ENCODE peak calls at places on chromosomes 13 and 19, in nine cellular contexts. One of them, this sample, is unnamed. For H3K9me3, the result is how much of the 10 kb centered on the place peaks cover.

GRCh38 chr19:52941941-52942370 is 18.7 kb upstream of the ZNF888 start:
- DNase-seq in MG63: peak
- DNase-seq in CD8-positive, alpha-beta T cell: no peak
- DNase-seq in Peyer's patch: peak
- DNase-seq in uterus: peak
- DNase-seq in AG04450: no peak
- DNase-seq in astrocyte: no peak
- DNase-seq in endothelial cell of umbilical vein: peak
- DNase-seq in hepatocyte: peak
- DNase-seq in this sample: peak

GRCh38 chr13:110820311-110820710 is 94.6 kb downstream of the ANKRD10 start:
- DNase-seq in MG63: no peak
- DNase-seq in CD8-positive, alpha-beta T cell: no peak
- DNase-seq in Peyer's patch: no peak
- DNase-seq in uterus: no peak
- DNase-seq in AG04450: no peak
- DNase-seq in astrocyte: no peak
- DNase-seq in endothelial cell of umbilical vein: no peak
- DNase-seq in hepatocyte: no peak
- DNase-seq in this sample: no peak

GRCh38 chr13:112010714-112011113 is 56.2 kb upstream of the SOX1 start:
- DNase-seq in MG63: no peak
- DNase-seq in CD8-positive, alpha-beta T cell: no peak
- DNase-seq in Peyer's patch: no peak
- DNase-seq in uterus: no peak
- DNase-seq in AG04450: no peak
- DNase-seq in astrocyte: no peak
- DNase-seq in endothelial cell of umbilical vein: no peak
- DNase-seq in hepatocyte: no peak
- DNase-seq in this sample: no peak

GRCh38 chr13:90246946-90247345 is 1100.5 kb upstream of the MIR17HG start:
- DNase-seq in MG63: no peak
- DNase-seq in CD8-positive, alpha-beta T cell: no peak
- DNase-seq in Peyer's patch: no peak
- DNase-seq in uterus: no peak
- DNase-seq in AG04450: no peak
- DNase-seq in astrocyte: no peak
- DNase-seq in endothelial cell of umbilical vein: no peak
- DNase-seq in hepatocyte: no peak
- DNase-seq in this sample: no peak

GRCh38 chr19:14979498-14980255 is at the start of gene SLC1A6:
- DNase-seq in MG63: peak
- DNase-seq in CD8-positive, alpha-beta T cell: no peak
- DNase-seq in Peyer's patch: no peak
- DNase-seq in uterus: no peak
- DNase-seq in AG04450: no peak
- DNase-seq in astrocyte: no peak
- DNase-seq in endothelial cell of umbilical vein: no peak
- DNase-seq in hepatocyte: peak
- DNase-seq in this sample: no peak

GRCh38 chr19:55535579-55536350 is 1.2 kb downstream of the SBK2 start:
- DNase-seq in MG63: no peak
- DNase-seq in CD8-positive, alpha-beta T cell: no peak
- DNase-seq in Peyer's patch: no peak
- DNase-seq in uterus: no peak
- DNase-seq in AG04450: no peak
- DNase-seq in astrocyte: no peak
- DNase-seq in endothelial cell of umbilical vein: no peak
- DNase-seq in hepatocyte: no peak
- DNase-seq in this sample: no peak

GRCh38 chr13:50916701-50917184 is 7.2 kb downstream of the RNASEH2B start:
- DNase-seq in MG63: no peak
- DNase-seq in CD8-positive, alpha-beta T cell: no peak
- DNase-seq in Peyer's patch: peak
- DNase-seq in uterus: no peak
- DNase-seq in AG04450: no peak
- DNase-seq in astrocyte: no peak
- DNase-seq in endothelial cell of umbilical vein: peak
- DNase-seq in hepatocyte: no peak
- DNase-seq in this sample: peak

GRCh38 chr13:107459430-107459829 is 755.9 kb downstream of the LIG4 start:
- DNase-seq in MG63: no peak
- DNase-seq in CD8-positive, alpha-beta T cell: no peak
- DNase-seq in Peyer's patch: no peak
- DNase-seq in uterus: no peak
- DNase-seq in AG04450: peak
- DNase-seq in astrocyte: peak
- DNase-seq in endothelial cell of umbilical vein: no peak
- DNase-seq in hepatocyte: peak
- DNase-seq in this sample: no peak

GRCh38 chr13:93752506-93752905 is 525.9 kb downstream of the GPC6 start:
- DNase-seq in MG63: no peak
- DNase-seq in CD8-positive, alpha-beta T cell: no peak
- DNase-seq in Peyer's patch: no peak
- DNase-seq in uterus: no peak
- DNase-seq in AG04450: no peak
- DNase-seq in astrocyte: no peak
- DNase-seq in endothelial cell of umbilical vein: no peak
- DNase-seq in hepatocyte: no peak
- DNase-seq in this sample: peak

GRCh38 chr19:20245309-20245708 is 78.3 kb downstream of the ZNF486 start:
- DNase-seq in MG63: no peak
- DNase-seq in CD8-positive, alpha-beta T cell: no peak
- DNase-seq in Peyer's patch: no peak
- DNase-seq in uterus: no peak
- DNase-seq in AG04450: no peak
- DNase-seq in astrocyte: no peak
- DNase-seq in endothelial cell of umbilical vein: no peak
- DNase-seq in hepatocyte: no peak
- DNase-seq in this sample: no peak

GRCh38 chr13:25329706-25330105 is 28.3 kb downstream of the NUP58 start:
- DNase-seq in MG63: peak
- DNase-seq in CD8-positive, alpha-beta T cell: no peak
- DNase-seq in Peyer's patch: no peak
- DNase-seq in uterus: no peak
- DNase-seq in AG04450: no peak
- DNase-seq in astrocyte: peak
- DNase-seq in endothelial cell of umbilical vein: no peak
- DNase-seq in hepatocyte: peak
- DNase-seq in this sample: no peak

GRCh38 chr19:4388171-4389063 is 11.9 kb downstream of the SH3GL1 start:
- DNase-seq in MG63: no peak
- DNase-seq in CD8-positive, alpha-beta T cell: no peak
- DNase-seq in Peyer's patch: no peak
- DNase-seq in uterus: no peak
- DNase-seq in AG04450: no peak
- DNase-seq in astrocyte: no peak
- DNase-seq in endothelial cell of umbilical vein: no peak
- DNase-seq in hepatocyte: peak
- DNase-seq in this sample: no peak

GRCh38 chr19:38049105-38049649 is 142.2 kb downstream of the SIPA1L3 start:
- DNase-seq in MG63: no peak
- DNase-seq in CD8-positive, alpha-beta T cell: peak
- DNase-seq in Peyer's patch: peak
- DNase-seq in uterus: no peak
- DNase-seq in AG04450: no peak
- DNase-seq in astrocyte: no peak
- DNase-seq in endothelial cell of umbilical vein: no peak
- DNase-seq in hepatocyte: no peak
- DNase-seq in this sample: no peak

GRCh38 chr19:35911790-35912189 is 3.7 kb upstream of the TYROBP start:
- DNase-seq in MG63: peak
- DNase-seq in CD8-positive, alpha-beta T cell: no peak
- DNase-seq in Peyer's patch: no peak
- DNase-seq in uterus: no peak
- DNase-seq in AG04450: no peak
- DNase-seq in astrocyte: peak
- DNase-seq in endothelial cell of umbilical vein: no peak
- DNase-seq in hepatocyte: no peak
- DNase-seq in this sample: no peak

GRCh38 chr13:59345316-59345715 is 818.4 kb downstream of the DIAPH3 start:
- DNase-seq in MG63: no peak
- DNase-seq in CD8-positive, alpha-beta T cell: no peak
- DNase-seq in Peyer's patch: no peak
- DNase-seq in uterus: no peak
- DNase-seq in AG04450: no peak
- DNase-seq in astrocyte: peak
- DNase-seq in endothelial cell of umbilical vein: peak
- DNase-seq in hepatocyte: no peak
- DNase-seq in this sample: peak

GRCh38 chr19:46416077-46416709 is 2.8 kb upstream of the CCDC8 start:
- DNase-seq in MG63: peak
- DNase-seq in CD8-positive, alpha-beta T cell: no peak
- DNase-seq in Peyer's patch: peak
- DNase-seq in uterus: peak
- DNase-seq in AG04450: peak
- DNase-seq in astrocyte: peak
- DNase-seq in endothelial cell of umbilical vein: peak
- DNase-seq in hepatocyte: peak
- DNase-seq in this sample: peak

GRCh38 chr19:17303940-17304267 is 679 bp upstream of the ABHD8 start:
- DNase-seq in MG63: no peak
- DNase-seq in CD8-positive, alpha-beta T cell: no peak
- DNase-seq in Peyer's patch: no peak
- DNase-seq in uterus: peak
- DNase-seq in AG04450: no peak
- DNase-seq in astrocyte: no peak
- DNase-seq in endothelial cell of umbilical vein: no peak
- DNase-seq in hepatocyte: no peak
- DNase-seq in this sample: no peak

GRCh38 chr19:55289117-55289796 is 5.5 kb downstream of the BRSK1 start:
- DNase-seq in MG63: no peak
- DNase-seq in CD8-positive, alpha-beta T cell: no peak
- DNase-seq in Peyer's patch: no peak
- DNase-seq in uterus: no peak
- DNase-seq in AG04450: no peak
- DNase-seq in astrocyte: no peak
- DNase-seq in endothelial cell of umbilical vein: no peak
- DNase-seq in hepatocyte: no peak
- DNase-seq in this sample: no peak

GRCh38 chr19:57886046-57886445 is 2.8 kb downstream of the ZNF814 start:
- DNase-seq in MG63: no peak
- DNase-seq in CD8-positive, alpha-beta T cell: no peak
- DNase-seq in Peyer's patch: no peak
- DNase-seq in uterus: no peak
- DNase-seq in AG04450: no peak
- DNase-seq in astrocyte: no peak
- DNase-seq in endothelial cell of umbilical vein: no peak
- DNase-seq in hepatocyte: no peak
- DNase-seq in this sample: no peak
- H3K4me3 ChIP-seq in MG63: no peak
- H3K4me3 ChIP-seq in CD8-positive, alpha-beta T cell: no peak
- H3K4me3 ChIP-seq in Peyer's patch: no peak
- H3K4me3 ChIP-seq in uterus: no peak
- H3K4me3 ChIP-seq in AG04450: no peak
- H3K4me3 ChIP-seq in astrocyte: no peak
- H3K4me3 ChIP-seq in endothelial cell of umbilical vein: no peak
- H3K4me3 ChIP-seq in hepatocyte: no peak
- H3K4me3 ChIP-seq in this sample: no peak

DNA sequence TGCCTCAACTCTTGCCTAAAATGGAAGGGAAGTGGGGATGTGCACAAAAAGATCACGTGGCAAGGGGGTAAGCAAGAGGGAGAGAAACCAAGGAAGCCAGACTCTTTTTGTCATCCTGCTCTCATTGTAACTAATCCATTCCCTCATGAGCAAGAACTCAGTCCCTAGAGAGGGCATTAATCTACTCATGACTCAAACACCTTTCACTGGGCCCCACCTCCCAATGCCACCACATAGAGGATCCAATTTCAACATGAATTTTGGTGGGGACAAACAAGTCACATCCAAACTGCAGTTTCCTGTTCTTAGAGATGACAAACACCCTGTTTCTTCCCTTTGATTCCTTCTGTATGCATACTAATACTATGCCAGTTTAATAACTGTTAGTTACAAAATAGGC is 11.2 kb upstream of the CHST8 start:
- DNase-seq in MG63: no peak
- DNase-seq in CD8-positive, alpha-beta T cell: no peak
- DNase-seq in Peyer's patch: no peak
- DNase-seq in uterus: no peak
- DNase-seq in AG04450: no peak
- DNase-seq in astrocyte: no peak
- DNase-seq in endothelial cell of umbilical vein: no peak
- DNase-seq in hepatocyte: no peak
- DNase-seq in this sample: no peak
- H3K9me3 ChIP-seq in MG63: under half
- H3K9me3 ChIP-seq in CD8-positive, alpha-beta T cell: under half
- H3K9me3 ChIP-seq in Peyer's patch: under half
- H3K9me3 ChIP-seq in uterus: under half
- H3K9me3 ChIP-seq in AG04450: under half
- H3K9me3 ChIP-seq in astrocyte: under half
- H3K9me3 ChIP-seq in endothelial cell of umbilical vein: under half
- H3K9me3 ChIP-seq in hepatocyte: under half
- H3K9me3 ChIP-seq in this sample: under half

GRCh38 chr19:48444933-48445194 is 919 bp upstream of the GRWD1 start:
- DNase-seq in MG63: no peak
- DNase-seq in CD8-positive, alpha-beta T cell: no peak
- DNase-seq in Peyer's patch: no peak
- DNase-seq in uterus: no peak
- DNase-seq in AG04450: no peak
- DNase-seq in astrocyte: no peak
- DNase-seq in endothelial cell of umbilical vein: no peak
- DNase-seq in hepatocyte: no peak
- DNase-seq in this sample: no peak
- H3K4me3 ChIP-seq in MG63: peak
- H3K4me3 ChIP-seq in CD8-positive, alpha-beta T cell: peak
- H3K4me3 ChIP-seq in Peyer's patch: peak
- H3K4me3 ChIP-seq in uterus: no peak
- H3K4me3 ChIP-seq in AG04450: peak
- H3K4me3 ChIP-seq in astrocyte: peak
- H3K4me3 ChIP-seq in endothelial cell of umbilical vein: peak
- H3K4me3 ChIP-seq in hepatocyte: peak
- H3K4me3 ChIP-seq in this sample: peak

GRCh38 chr13:23947893-23948292 is 50.6 kb upstream of the C1QTNF9B start:
- DNase-seq in MG63: no peak
- DNase-seq in CD8-positive, alpha-beta T cell: no peak
- DNase-seq in Peyer's patch: no peak
- DNase-seq in uterus: no peak
- DNase-seq in AG04450: no peak
- DNase-seq in astrocyte: no peak
- DNase-seq in endothelial cell of umbilical vein: no peak
- DNase-seq in hepatocyte: no peak
- DNase-seq in this sample: no peak

GRCh38 chr13:23946900-23947299 is 49.6 kb upstream of the C1QTNF9B start:
- DNase-seq in MG63: no peak
- DNase-seq in CD8-positive, alpha-beta T cell: no peak
- DNase-seq in Peyer's patch: no peak
- DNase-seq in uterus: no peak
- DNase-seq in AG04450: no peak
- DNase-seq in astrocyte: no peak
- DNase-seq in endothelial cell of umbilical vein: no peak
- DNase-seq in hepatocyte: no peak
- DNase-seq in this sample: no peak

GRCh38 chr13:23950736-23951510 is 53.6 kb upstream of the C1QTNF9B start:
- DNase-seq in MG63: no peak
- DNase-seq in CD8-positive, alpha-beta T cell: no peak
- DNase-seq in Peyer's patch: no peak
- DNase-seq in uterus: no peak
- DNase-seq in AG04450: no peak
- DNase-seq in astrocyte: no peak
- DNase-seq in endothelial cell of umbilical vein: no peak
- DNase-seq in hepatocyte: no peak
- DNase-seq in this sample: no peak

GRCh38 chr13:23949200-23949599 is 51.9 kb upstream of the C1QTNF9B start:
- DNase-seq in MG63: no peak
- DNase-seq in CD8-positive, alpha-beta T cell: no peak
- DNase-seq in Peyer's patch: no peak
- DNase-seq in uterus: no peak
- DNase-seq in AG04450: no peak
- DNase-seq in astrocyte: no peak
- DNase-seq in endothelial cell of umbilical vein: no peak
- DNase-seq in hepatocyte: no peak
- DNase-seq in this sample: no peak

GRCh38 chr13:23949736-23950135 is 52.4 kb upstream of the C1QTNF9B start:
- DNase-seq in MG63: no peak
- DNase-seq in CD8-positive, alpha-beta T cell: no peak
- DNase-seq in Peyer's patch: no peak
- DNase-seq in uterus: no peak
- DNase-seq in AG04450: no peak
- DNase-seq in astrocyte: no peak
- DNase-seq in endothelial cell of umbilical vein: no peak
- DNase-seq in hepatocyte: no peak
- DNase-seq in this sample: no peak
- H3K9me3 ChIP-seq in MG63: under half
- H3K9me3 ChIP-seq in CD8-positive, alpha-beta T cell: under half
- H3K9me3 ChIP-seq in Peyer's patch: under half
- H3K9me3 ChIP-seq in uterus: under half
- H3K9me3 ChIP-seq in AG04450: under half
- H3K9me3 ChIP-seq in astrocyte: under half
- H3K9me3 ChIP-seq in endothelial cell of umbilical vein: under half
- H3K9me3 ChIP-seq in hepatocyte: under half
- H3K9me3 ChIP-seq in this sample: under half

This sample was measured in heart right ventricle.